ENCODE peak calls at places on chromosomes 3 and 15, in seven cellular contexts. Q is Peyer's patch; B is tibial nerve; Y is CD8-positive, alpha-beta T cell; V is left lung; A is right cardiac atrium; K is OCI-LY7. X is an unnamed sample. For H3K4me1 and H3K9me3, the result is how much of the 10 kb centered on the place peaks cover.

GRCh38 chr3:22319446-22319845 is 568.4 kb upstream of the ZNF385D start:
- DNase-seq in Q (no peak), B (no peak), Y (no peak), V (no peak), A (no peak), K (no peak), X (no peak)

GRCh38 chr3:54549607-54550006 is 378.3 kb downstream of the LRTM1 start:
- DNase-seq in Q (no peak), B (no peak), Y (no peak), V (no peak), A (no peak), K (no peak), X (no peak)

GRCh38 chr3:48564022-48564421 is 441 bp upstream of the UCN2 start:
- DNase-seq in Q (no peak), B (peak), Y (peak), V (peak), A (peak), K (no peak), X (no peak)

GRCh38 chr3:55555866-55556621 is 68.9 kb upstream of the WNT5A start:
- DNase-seq in Q (no peak), B (no peak), Y (no peak), V (no peak), A (no peak), K (no peak), X (no peak)

GRCh38 chr15:82599862-82600261 is 47.3 kb downstream of the CPEB1 start:
- DNase-seq in Q (no peak), B (no peak), Y (no peak), V (no peak), A (no peak), K (no peak), X (no peak)

GRCh38 chr3:149424921-149425320 is 47.5 kb upstream of the TM4SF1 start:
- DNase-seq in Q (no peak), B (no peak), Y (no peak), V (no peak), A (no peak), K (no peak), X (no peak)

GRCh38 chr15:58962136-58962535 is 25.3 kb upstream of the RNF111 start:
- DNase-seq in Q (no peak), B (no peak), Y (no peak), V (no peak), A (no peak), K (no peak), X (no peak)

GRCh38 chr3:136336329-136337100 is 86.4 kb downstream of the PCCB start:
- DNase-seq in Q (no peak), B (no peak), Y (no peak), V (no peak), A (no peak), K (no peak), X (no peak)

GRCh38 chr15:84402856-84403608 is 167.5 kb downstream of the GOLGA6L4 start:
- DNase-seq in Q (no peak), B (no peak), Y (peak), V (no peak), A (no peak), K (no peak), X (no peak)

GRCh38 chr3:64392001-64392400 is 166.7 kb upstream of the PRICKLE2 start:
- DNase-seq in Q (no peak), B (no peak), Y (no peak), V (no peak), A (no peak), K (no peak), X (no peak)

GRCh38 chr3:127714151-127714571 is 41.4 kb downstream of the ABTB1 start:
- DNase-seq in Q (no peak), B (no peak), Y (no peak), V (no peak), A (peak), K (no peak), X (no peak)

GRCh38 chr3:98901032-98901464 is 447 bp downstream of the DCBLD2 start:
- DNase-seq in Q (peak), B (peak), Y (no peak), V (peak), A (peak), K (peak), X (peak)

GRCh38 chr3:184239710-184240109 is 9.1 kb downstream of the ALG3 start:
- DNase-seq in Q (no peak), B (no peak), Y (no peak), V (no peak), A (no peak), K (no peak), X (no peak)

GRCh38 chr15:29636140-29636539 is 186.1 kb downstream of the TJP1 start:
- DNase-seq in Q (peak), B (no peak), Y (no peak), V (peak), A (no peak), K (no peak), X (no peak)

GRCh38 chr3:29156071-29156715 is 124.7 kb upstream of the RBMS3 start:
- DNase-seq in Q (no peak), B (no peak), Y (no peak), V (peak), A (no peak), K (no peak), X (no peak)

GRCh38 chr3:157099337-157100078 is 60.4 kb downstream of the CCNL1 start:
- DNase-seq in Q (no peak), B (no peak), Y (peak), V (no peak), A (no peak), K (no peak), X (no peak)
- H3K27ac ChIP-seq in Q (peak), B (no peak), Y (no peak), V (peak), A (no peak), K (no peak), X (no peak)

GRCh38 chr3:143957447-143957846 is 14.2 kb upstream of the DIPK2A start:
- DNase-seq in Q (no peak), B (no peak), Y (no peak), V (no peak), A (no peak), K (no peak), X (no peak)

GRCh38 chr3:143952569-143953069 is 19.0 kb upstream of the DIPK2A start:
- DNase-seq in Q (no peak), B (no peak), Y (no peak), V (no peak), A (no peak), K (no peak), X (no peak)

GRCh38 chr3:143955113-143955512 is 16.5 kb upstream of the DIPK2A start:
- DNase-seq in Q (no peak), B (no peak), Y (no peak), V (no peak), A (no peak), K (no peak), X (no peak)

GRCh38 chr3:143958966-143959365 is 12.7 kb upstream of the DIPK2A start:
- DNase-seq in Q (no peak), B (no peak), Y (no peak), V (no peak), A (no peak), K (no peak), X (no peak)

GRCh38 chr3:143956858-143957257 is 14.8 kb upstream of the DIPK2A start:
- DNase-seq in Q (no peak), B (no peak), Y (no peak), V (no peak), A (no peak), K (no peak), X (no peak)
- H3K4me1 ChIP-seq in Q (under half), B (under half), Y (under half), V (under half), A (under half), K (under half), X (under half)

DNA sequence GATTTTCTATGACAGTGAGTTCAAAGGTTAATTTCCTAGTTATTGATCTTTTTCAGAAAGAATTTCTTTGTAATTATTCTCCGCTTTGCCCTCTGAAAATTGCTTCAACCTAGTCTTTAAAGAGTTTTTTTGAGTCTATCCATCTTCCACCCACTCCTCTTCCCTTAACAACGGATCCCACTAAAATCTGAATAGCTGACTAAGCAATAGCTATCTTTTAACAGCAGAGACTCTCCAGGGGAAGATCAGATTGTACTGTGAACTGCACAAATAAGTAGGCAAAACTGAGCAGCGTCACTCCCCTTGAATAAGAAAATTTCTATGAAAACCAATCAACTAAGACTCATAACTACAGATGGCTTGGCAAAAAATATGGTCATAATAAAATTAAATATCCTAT is 127.9 kb downstream of the TUSC7 start:
- DNase-seq in Q (no peak), B (no peak), Y (no peak), V (no peak), A (no peak), K (no peak), X (no peak)
- H3K9me3 ChIP-seq in Q (under half), B (under half), Y (under half), V (under half), A (under half), K (under half), X (under half)

GRCh38 chr3:198032039-198032438 is 72.0 kb downstream of the LMLN start:
- DNase-seq in Q (no peak), B (no peak), Y (no peak), V (no peak), A (no peak), K (no peak), X (no peak)
- H3K27ac ChIP-seq in Q (no peak), B (no peak), Y (no peak), V (no peak), A (no peak), K (no peak), X (no peak)

DNA sequence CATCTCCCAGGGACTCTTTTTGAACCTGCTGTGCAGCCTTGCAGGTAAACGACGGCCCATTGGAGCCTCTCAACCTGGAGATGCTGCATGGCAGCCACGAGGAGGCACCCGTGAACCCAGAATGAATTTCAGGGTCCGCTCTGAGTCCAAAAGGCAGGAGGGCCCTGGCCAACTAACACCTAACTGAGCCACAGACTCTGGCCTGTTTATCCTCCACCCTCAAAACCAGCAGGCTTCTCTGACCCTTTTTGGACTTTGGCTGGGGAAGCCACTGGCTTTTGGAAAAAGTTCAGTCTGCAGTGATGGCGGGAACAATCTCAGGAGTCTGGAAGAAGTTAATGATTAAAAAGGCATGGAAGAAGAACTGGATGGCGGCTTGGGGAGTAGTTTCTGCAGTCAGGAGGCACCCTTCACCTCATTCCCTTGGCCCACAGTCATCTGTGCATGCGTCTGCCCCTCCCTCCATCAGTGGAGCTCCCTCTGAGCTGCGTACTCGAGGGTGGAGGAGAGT is 4.1 kb downstream of the PXYLP1 start:
- DNase-seq in Q (peak), B (no peak), Y (no peak), V (no peak), A (no peak), K (no peak), X (no peak)
- H3K4me1 ChIP-seq in Q (under half), B (under half), Y (half or more), V (under half), A (under half), K (under half), X (under half)

X was measured in CD4-positive, CD25-positive, alpha-beta regulatory T cell.